ENCODE peak calls at places on chromosome 10, in ten cellular contexts. One of them, this sample, is unnamed.

GRCh38 chr10:87092861-87093460 is 1.7 kb downstream of the GLUD1 start:
- DNase-seq in thoracic aorta: no peak
- DNase-seq in heart right ventricle: no peak
- DNase-seq in activated B cell treated with CpG ODN at 0.5 μM for 24 hours: no peak
- DNase-seq in lower lobe of right lung: no peak
- DNase-seq in epithelial cell of esophagus: peak
- DNase-seq in uterus: no peak
- DNase-seq in lung: no peak
- DNase-seq in IMR-90: peak
- DNase-seq in nephron progenitor cell: no peak
- DNase-seq in this sample: no peak

GRCh38 chr10:133022784-133023115 is 65.0 kb upstream of the ADGRA1 start:
- DNase-seq in thoracic aorta: no peak
- DNase-seq in heart right ventricle: no peak
- DNase-seq in activated B cell treated with CpG ODN at 0.5 μM for 24 hours: no peak
- DNase-seq in lower lobe of right lung: no peak
- DNase-seq in epithelial cell of esophagus: no peak
- DNase-seq in uterus: no peak
- DNase-seq in lung: no peak
- DNase-seq in IMR-90: no peak
- DNase-seq in nephron progenitor cell: no peak
- DNase-seq in this sample: no peak

GRCh38 chr10:79142064-79142491 is 73.3 kb downstream of the ZMIZ1 start:
- DNase-seq in thoracic aorta: no peak
- DNase-seq in heart right ventricle: no peak
- DNase-seq in activated B cell treated with CpG ODN at 0.5 μM for 24 hours: no peak
- DNase-seq in lower lobe of right lung: no peak
- DNase-seq in epithelial cell of esophagus: no peak
- DNase-seq in uterus: peak
- DNase-seq in lung: no peak
- DNase-seq in IMR-90: peak
- DNase-seq in nephron progenitor cell: peak
- DNase-seq in this sample: no peak

GRCh38 chr10:60536529-60537114 is 146.9 kb upstream of the ANK3 start:
- DNase-seq in thoracic aorta: no peak
- DNase-seq in heart right ventricle: no peak
- DNase-seq in activated B cell treated with CpG ODN at 0.5 μM for 24 hours: no peak
- DNase-seq in lower lobe of right lung: no peak
- DNase-seq in epithelial cell of esophagus: peak
- DNase-seq in uterus: no peak
- DNase-seq in lung: no peak
- DNase-seq in IMR-90: peak
- DNase-seq in nephron progenitor cell: no peak
- DNase-seq in this sample: no peak

GRCh38 chr10:24415455-24416169 is 206.7 kb downstream of the KIAA1217 start:
- DNase-seq in thoracic aorta: no peak
- DNase-seq in heart right ventricle: peak
- DNase-seq in activated B cell treated with CpG ODN at 0.5 μM for 24 hours: no peak
- DNase-seq in lower lobe of right lung: peak
- DNase-seq in epithelial cell of esophagus: peak
- DNase-seq in uterus: peak
- DNase-seq in lung: peak
- DNase-seq in IMR-90: peak
- DNase-seq in nephron progenitor cell: peak
- DNase-seq in this sample: no peak

GRCh38 chr10:93071674-93072224 is 1.9 kb upstream of the CYP26A1 start:
- DNase-seq in thoracic aorta: no peak
- DNase-seq in heart right ventricle: peak
- DNase-seq in activated B cell treated with CpG ODN at 0.5 μM for 24 hours: no peak
- DNase-seq in lower lobe of right lung: peak
- DNase-seq in epithelial cell of esophagus: no peak
- DNase-seq in uterus: no peak
- DNase-seq in lung: no peak
- DNase-seq in IMR-90: no peak
- DNase-seq in nephron progenitor cell: peak
- DNase-seq in this sample: no peak

GRCh38 chr10:8060010-8060703 is 5.7 kb downstream of the GATA3 start:
- DNase-seq in thoracic aorta: no peak
- DNase-seq in heart right ventricle: no peak
- DNase-seq in activated B cell treated with CpG ODN at 0.5 μM for 24 hours: no peak
- DNase-seq in lower lobe of right lung: no peak
- DNase-seq in epithelial cell of esophagus: no peak
- DNase-seq in uterus: no peak
- DNase-seq in lung: no peak
- DNase-seq in IMR-90: peak
- DNase-seq in nephron progenitor cell: no peak
- DNase-seq in this sample: no peak

GRCh38 chr10:95742529-95742884 is 13.5 kb upstream of the ENTPD1 start:
- DNase-seq in thoracic aorta: no peak
- DNase-seq in heart right ventricle: no peak
- DNase-seq in activated B cell treated with CpG ODN at 0.5 μM for 24 hours: no peak
- DNase-seq in lower lobe of right lung: no peak
- DNase-seq in epithelial cell of esophagus: no peak
- DNase-seq in uterus: no peak
- DNase-seq in lung: no peak
- DNase-seq in IMR-90: peak
- DNase-seq in nephron progenitor cell: no peak
- DNase-seq in this sample: no peak

GRCh38 chr10:23120001-23120934 is 24.9 kb downstream of the MSRB2 start:
- DNase-seq in thoracic aorta: no peak
- DNase-seq in heart right ventricle: no peak
- DNase-seq in activated B cell treated with CpG ODN at 0.5 μM for 24 hours: no peak
- DNase-seq in lower lobe of right lung: no peak
- DNase-seq in epithelial cell of esophagus: no peak
- DNase-seq in uterus: no peak
- DNase-seq in lung: no peak
- DNase-seq in IMR-90: no peak
- DNase-seq in nephron progenitor cell: no peak
- DNase-seq in this sample: no peak

GRCh38 chr10:58400609-58401008 is 15.4 kb downstream of the TFAM start:
- DNase-seq in thoracic aorta: no peak
- DNase-seq in heart right ventricle: no peak
- DNase-seq in activated B cell treated with CpG ODN at 0.5 μM for 24 hours: no peak
- DNase-seq in lower lobe of right lung: no peak
- DNase-seq in epithelial cell of esophagus: no peak
- DNase-seq in uterus: no peak
- DNase-seq in lung: no peak
- DNase-seq in IMR-90: peak
- DNase-seq in nephron progenitor cell: no peak
- DNase-seq in this sample: no peak

GRCh38 chr10:35208536-35208935 is 81.9 kb downstream of the CREM start:
- DNase-seq in thoracic aorta: no peak
- DNase-seq in heart right ventricle: no peak
- DNase-seq in activated B cell treated with CpG ODN at 0.5 μM for 24 hours: no peak
- DNase-seq in lower lobe of right lung: no peak
- DNase-seq in epithelial cell of esophagus: no peak
- DNase-seq in uterus: no peak
- DNase-seq in lung: no peak
- DNase-seq in IMR-90: no peak
- DNase-seq in nephron progenitor cell: no peak
- DNase-seq in this sample: no peak

GRCh38 chr10:112871021-112871420 is 79.0 kb upstream of the TCF7L2 start:
- DNase-seq in thoracic aorta: no peak
- DNase-seq in heart right ventricle: no peak
- DNase-seq in activated B cell treated with CpG ODN at 0.5 μM for 24 hours: no peak
- DNase-seq in lower lobe of right lung: no peak
- DNase-seq in epithelial cell of esophagus: no peak
- DNase-seq in uterus: no peak
- DNase-seq in lung: no peak
- DNase-seq in IMR-90: no peak
- DNase-seq in nephron progenitor cell: no peak
- DNase-seq in this sample: no peak

GRCh38 chr10:124978376-124978725 is 36.4 kb downstream of the ZRANB1 start:
- DNase-seq in thoracic aorta: no peak
- DNase-seq in heart right ventricle: no peak
- DNase-seq in activated B cell treated with CpG ODN at 0.5 μM for 24 hours: no peak
- DNase-seq in lower lobe of right lung: no peak
- DNase-seq in epithelial cell of esophagus: no peak
- DNase-seq in uterus: no peak
- DNase-seq in lung: no peak
- DNase-seq in IMR-90: no peak
- DNase-seq in nephron progenitor cell: no peak
- DNase-seq in this sample: no peak

GRCh38 chr10:70786799-70787415 is 1.7 kb upstream of the TBATA start:
- DNase-seq in thoracic aorta: no peak
- DNase-seq in heart right ventricle: no peak
- DNase-seq in activated B cell treated with CpG ODN at 0.5 μM for 24 hours: no peak
- DNase-seq in lower lobe of right lung: no peak
- DNase-seq in epithelial cell of esophagus: peak
- DNase-seq in uterus: no peak
- DNase-seq in lung: no peak
- DNase-seq in IMR-90: peak
- DNase-seq in nephron progenitor cell: no peak
- DNase-seq in this sample: no peak

GRCh38 chr10:88728107-88728763 is 22.2 kb downstream of the LIPK start:
- DNase-seq in thoracic aorta: no peak
- DNase-seq in heart right ventricle: peak
- DNase-seq in activated B cell treated with CpG ODN at 0.5 μM for 24 hours: no peak
- DNase-seq in lower lobe of right lung: peak
- DNase-seq in epithelial cell of esophagus: peak
- DNase-seq in uterus: no peak
- DNase-seq in lung: no peak
- DNase-seq in IMR-90: no peak
- DNase-seq in nephron progenitor cell: peak
- DNase-seq in this sample: no peak
- TF ChIP-seq CTCF in thoracic aorta: no peak
- TF ChIP-seq CTCF in heart right ventricle: no peak
- TF ChIP-seq CTCF in activated B cell treated with CpG ODN at 0.5 μM for 24 hours: no peak
- TF ChIP-seq CTCF in lower lobe of right lung: no peak
- TF ChIP-seq CTCF in epithelial cell of esophagus: peak
- TF ChIP-seq CTCF in uterus: no peak
- TF ChIP-seq CTCF in lung: no peak
- TF ChIP-seq CTCF in IMR-90: peak
- TF ChIP-seq CTCF in nephron progenitor cell: peak
- TF ChIP-seq CTCF in this sample: peak

DNA sequence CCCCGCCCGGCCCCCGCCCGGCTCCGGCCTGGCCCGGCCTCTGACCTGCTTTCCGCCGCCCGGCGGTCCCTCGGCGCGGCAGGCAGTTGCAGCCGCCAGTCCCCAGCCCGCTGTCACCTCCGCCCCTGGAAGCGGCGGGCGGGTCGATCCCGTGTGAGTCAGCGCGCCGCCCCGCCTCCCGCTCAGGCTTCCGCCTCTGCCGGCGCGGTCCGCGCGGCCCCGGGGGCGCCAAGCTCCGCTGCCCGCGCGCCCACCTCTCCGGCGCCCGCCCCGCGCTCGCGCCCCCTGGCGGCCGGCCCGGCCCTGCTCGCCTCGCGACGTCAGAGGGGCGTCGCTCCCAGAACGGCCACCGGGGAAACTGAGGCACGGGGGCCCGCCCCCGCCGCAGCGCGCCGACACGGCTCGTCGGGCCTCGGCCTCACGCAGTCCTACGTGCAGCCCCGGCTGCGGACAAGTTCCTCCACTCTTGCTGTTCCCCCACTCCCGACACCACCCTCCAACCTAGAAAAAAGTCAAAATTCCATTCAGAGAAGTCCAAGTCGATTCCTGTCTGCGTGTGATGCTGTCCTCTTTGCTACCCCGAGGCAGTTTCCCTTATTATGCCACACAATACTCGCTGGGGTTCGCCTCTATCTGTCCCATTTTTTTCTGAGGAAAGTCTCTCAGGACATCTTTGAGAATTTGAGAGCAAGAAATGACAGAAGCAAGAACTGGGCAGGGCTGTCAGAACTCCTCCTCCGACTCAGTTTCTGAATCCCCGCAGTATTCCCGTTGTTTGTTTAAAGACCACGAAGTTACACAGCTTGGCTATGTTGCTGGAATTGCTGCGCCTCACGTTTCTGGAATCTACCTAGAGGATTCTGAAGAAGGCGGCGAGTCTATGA is at the start of gene DNMBP:
- DNase-seq in thoracic aorta: peak
- DNase-seq in heart right ventricle: peak
- DNase-seq in activated B cell treated with CpG ODN at 0.5 μM for 24 hours: peak
- DNase-seq in lower lobe of right lung: peak
- DNase-seq in epithelial cell of esophagus: peak
- DNase-seq in uterus: peak
- DNase-seq in lung: peak
- DNase-seq in IMR-90: peak
- DNase-seq in nephron progenitor cell: peak
- DNase-seq in this sample: peak
- TF ChIP-seq CTCF in thoracic aorta: peak
- TF ChIP-seq CTCF in heart right ventricle: peak
- TF ChIP-seq CTCF in activated B cell treated with CpG ODN at 0.5 μM for 24 hours: no peak
- TF ChIP-seq CTCF in lower lobe of right lung: peak
- TF ChIP-seq CTCF in epithelial cell of esophagus: no peak
- TF ChIP-seq CTCF in uterus: peak
- TF ChIP-seq CTCF in lung: peak
- TF ChIP-seq CTCF in IMR-90: peak
- TF ChIP-seq CTCF in nephron progenitor cell: peak
- TF ChIP-seq CTCF in this sample: peak

GRCh38 chr10:108784534-108784933 is 1138.8 kb downstream of the XPNPEP1 start:
- DNase-seq in thoracic aorta: no peak
- DNase-seq in heart right ventricle: no peak
- DNase-seq in activated B cell treated with CpG ODN at 0.5 μM for 24 hours: no peak
- DNase-seq in lower lobe of right lung: no peak
- DNase-seq in epithelial cell of esophagus: no peak
- DNase-seq in uterus: no peak
- DNase-seq in lung: no peak
- DNase-seq in IMR-90: no peak
- DNase-seq in nephron progenitor cell: no peak
- DNase-seq in this sample: no peak
- TF ChIP-seq CTCF in thoracic aorta: no peak
- TF ChIP-seq CTCF in heart right ventricle: no peak
- TF ChIP-seq CTCF in activated B cell treated with CpG ODN at 0.5 μM for 24 hours: no peak
- TF ChIP-seq CTCF in lower lobe of right lung: no peak
- TF ChIP-seq CTCF in epithelial cell of esophagus: no peak
- TF ChIP-seq CTCF in uterus: no peak
- TF ChIP-seq CTCF in lung: no peak
- TF ChIP-seq CTCF in IMR-90: no peak
- TF ChIP-seq CTCF in nephron progenitor cell: no peak
- TF ChIP-seq CTCF in this sample: no peak

DNA sequence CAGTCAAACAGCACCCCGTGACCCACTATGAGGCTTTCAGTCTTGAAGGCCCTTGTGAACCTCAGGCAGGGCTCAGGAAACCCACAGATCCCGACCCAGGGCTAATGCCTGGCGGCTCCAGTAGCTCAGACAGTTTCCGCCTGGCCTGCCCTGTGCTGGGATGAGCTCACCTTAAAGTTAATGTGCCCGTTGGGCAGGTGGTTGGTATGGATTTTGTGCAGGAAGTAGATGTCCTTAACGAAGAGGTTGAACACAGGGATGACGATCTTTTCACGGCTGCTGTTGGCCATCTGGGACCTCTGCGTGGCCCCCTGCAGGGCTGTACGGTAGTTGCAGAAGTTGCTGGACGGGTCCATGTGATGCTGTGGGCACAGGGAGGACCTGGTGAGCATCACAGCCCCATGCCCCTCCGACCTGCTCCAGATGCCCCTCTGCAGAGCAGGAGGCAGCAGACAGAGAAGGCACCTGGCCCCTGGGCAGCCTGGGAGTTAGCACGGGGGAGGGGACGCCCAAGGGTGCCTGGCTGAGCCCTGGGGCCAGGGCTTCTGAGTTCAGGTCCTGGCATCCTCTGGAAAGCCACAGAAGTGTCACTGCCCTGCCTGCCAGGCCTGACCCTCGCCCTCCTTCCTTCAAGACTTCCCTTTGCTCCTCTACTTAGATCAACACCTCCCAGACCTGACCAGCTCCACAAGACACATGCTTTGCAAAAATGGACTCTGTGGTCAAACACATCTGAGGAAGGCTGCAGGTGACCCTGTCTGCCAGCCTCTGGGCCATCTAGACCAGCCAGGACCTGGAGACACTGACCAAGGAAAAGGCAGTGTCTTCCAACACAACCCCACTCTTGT is 59.8 kb downstream of the CSGALNACT2 start:
- DNase-seq in thoracic aorta: no peak
- DNase-seq in heart right ventricle: no peak
- DNase-seq in activated B cell treated with CpG ODN at 0.5 μM for 24 hours: no peak
- DNase-seq in lower lobe of right lung: peak
- DNase-seq in epithelial cell of esophagus: peak
- DNase-seq in uterus: peak
- DNase-seq in lung: peak
- DNase-seq in IMR-90: no peak
- DNase-seq in nephron progenitor cell: peak
- DNase-seq in this sample: no peak
- TF ChIP-seq CTCF in thoracic aorta: no peak
- TF ChIP-seq CTCF in heart right ventricle: no peak
- TF ChIP-seq CTCF in activated B cell treated with CpG ODN at 0.5 μM for 24 hours: no peak
- TF ChIP-seq CTCF in lower lobe of right lung: peak
- TF ChIP-seq CTCF in epithelial cell of esophagus: peak
- TF ChIP-seq CTCF in uterus: no peak
- TF ChIP-seq CTCF in lung: no peak
- TF ChIP-seq CTCF in IMR-90: peak
- TF ChIP-seq CTCF in nephron progenitor cell: peak
- TF ChIP-seq CTCF in this sample: peak